ENCODE peak calls at places on chromosomes 6 and 20, in ten cellular contexts. F is hepatocyte; N is HCT116; W is ovary; Y is lower lobe of right lung; X is CD8-positive, alpha-beta T cell; Q is body of pancreas; K is uterus; R is heart right ventricle; S is BE2C. P is an unnamed sample.
A peak's percentile ranks its signal among the peaks of the same experiment; 100 is the strongest.

GRCh38 chr6:134063966-134064445 is 11.6 kb upstream of the SLC2A12 start:
- DNase-seq in Y (no peak), W (peak; percentile 71), X (peak; percentile 71), K (peak; percentile 75), N (peak; percentile 59), Q (peak; percentile 67), F (peak; percentile 77), S (peak; percentile 54), R (no peak), P (peak; percentile 57)

GRCh38 chr6:45678063-45678620 is 300.4 kb upstream of the SUPT3H start:
- DNase-seq in F (no peak), K (no peak), R (no peak), Y (no peak), X (no peak), N (no peak), W (no peak), S (no peak), Q (no peak), P (peak; percentile 23)

GRCh38 chr6:161578478-161578877 is 304.6 kb upstream of the AGPAT4 start:
- DNase-seq in W (no peak), K (no peak), F (no peak), R (no peak), Y (no peak), X (no peak), S (no peak), N (no peak), Q (no peak), P (no peak)

GRCh38 chr20:9270831-9271230 is 201.9 kb downstream of the PLCB4 start:
- DNase-seq in Q (no peak), Y (no peak), K (no peak), F (no peak), W (no peak), N (no peak), R (no peak), S (no peak), X (no peak), P (no peak)

GRCh38 chr6:38554700-38555413 is 84.9 kb downstream of the BTBD9 start:
- DNase-seq in N (no peak), K (no peak), F (no peak), Y (no peak), S (peak; percentile 40), R (no peak), X (no peak), W (no peak), Q (no peak), P (no peak)

GRCh38 chr20:3101737-3102574 is 17.4 kb upstream of the AVP start:
- DNase-seq in X (peak; percentile 78), N (no peak), S (no peak), Q (peak; percentile 18), R (no peak), Y (no peak), F (no peak), K (no peak), W (no peak), P (no peak)

GRCh38 chr6:160996316-160996715 is 4.7 kb downstream of the MAP3K4 start:
- DNase-seq in X (no peak), Y (no peak), F (no peak), S (no peak), Q (no peak), W (no peak), N (no peak), K (no peak), R (no peak), P (no peak)

GRCh38 chr20:845967-846893 is 12.7 kb downstream of the FAM110A start:
- DNase-seq in Y (peak; percentile 56), Q (no peak), S (no peak), X (peak; percentile 51), W (no peak), F (no peak), K (no peak), R (peak; percentile 22), N (no peak), P (peak; percentile 52)

GRCh38 chr6:15938086-15938485 is 190.8 kb upstream of the MYLIP start:
- DNase-seq in S (no peak), Q (no peak), Y (no peak), R (no peak), X (no peak), W (no peak), F (no peak), N (no peak), K (no peak), P (no peak)

GRCh38 chr6:71287038-71287437 is 1.6 kb upstream of the OGFRL1 start:
- DNase-seq in R (no peak), Q (peak; percentile 56), K (peak; percentile 49), S (no peak), W (no peak), N (no peak), Y (no peak), X (no peak), F (no peak), P (no peak)

GRCh38 chr6:101776919-101777350 is 383.4 kb downstream of the GRIK2 start:
- DNase-seq in N (no peak), X (no peak), W (no peak), Q (no peak), R (no peak), K (no peak), F (no peak), Y (no peak), S (no peak), P (no peak)

GRCh38 chr20:58640446-58640845 is 10.6 kb upstream of the STX16 start:
- DNase-seq in S (no peak), Q (no peak), F (no peak), W (no peak), X (no peak), Y (no peak), R (no peak), K (no peak), N (no peak), P (no peak)

DNA sequence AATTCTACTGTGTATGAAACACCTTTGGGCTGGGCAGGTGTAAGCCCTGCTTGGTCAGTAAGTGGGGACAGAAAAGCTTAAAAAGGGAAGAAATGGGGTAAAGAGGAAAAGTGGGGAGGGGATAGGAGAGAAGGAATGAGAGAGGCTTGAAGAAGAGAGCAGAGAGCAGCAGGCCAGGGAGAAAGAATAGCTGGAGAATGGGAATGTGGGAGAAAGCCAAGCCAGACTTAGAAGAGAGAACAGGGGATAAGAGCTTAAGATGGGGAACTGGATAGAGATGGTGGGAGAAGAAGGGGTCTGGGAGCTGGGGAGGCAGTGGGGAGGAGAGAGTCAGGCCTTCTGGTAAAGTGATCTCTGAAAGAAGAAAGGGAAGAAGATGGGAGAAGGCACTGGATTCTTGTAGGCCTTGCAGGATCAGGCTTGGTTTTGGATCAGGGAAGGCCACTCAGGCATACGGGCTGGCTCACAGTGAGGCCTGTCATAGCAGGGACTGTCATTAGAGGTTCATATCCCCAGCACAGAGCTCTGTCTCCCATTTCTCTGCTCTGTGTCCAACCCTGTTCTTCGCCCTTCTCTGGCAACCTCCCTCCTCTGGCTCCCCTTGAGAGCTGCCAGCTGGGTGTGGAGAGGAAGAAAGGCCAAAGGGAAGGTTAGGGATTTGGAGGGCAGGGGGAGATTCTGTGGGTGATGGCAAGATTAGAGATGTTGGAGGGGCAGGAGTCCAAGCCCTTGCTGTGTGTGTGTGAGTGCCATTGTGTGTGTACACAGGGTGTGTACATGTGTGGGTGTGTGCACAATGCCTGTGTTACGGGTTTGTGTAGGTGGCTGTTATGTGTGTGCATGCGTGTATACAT is 9.3 kb downstream of the SYNGAP1 start:
- DNase-seq in S (no peak), K (no peak), N (no peak), X (no peak), R (no peak), W (no peak), Y (no peak), F (no peak), Q (no peak), P (no peak)
- H3K4me1 ChIP-seq in S (peaks cover 6% of the 10 kb centered on the region), K (peaks cover 12% of the 10 kb centered on the region), N (peaks cover 31% of the 10 kb centered on the region), X (peaks cover 69% of the 10 kb centered on the region), R (peaks cover 80% of the 10 kb centered on the region), W (peaks cover 31% of the 10 kb centered on the region), Y (peaks cover 60% of the 10 kb centered on the region), F (peaks cover 50% of the 10 kb centered on the region), Q (peaks cover 28% of the 10 kb centered on the region), P (peaks cover 21% of the 10 kb centered on the region)

GRCh38 chr6:84410377-84410776 is 182.9 kb upstream of the CEP162 start:
- DNase-seq in F (no peak), S (no peak), W (no peak), X (no peak), N (no peak), Q (no peak), R (no peak), K (no peak), Y (no peak), P (no peak)

GRCh38 chr6:84408028-84408427 is 180.6 kb upstream of the CEP162 start:
- DNase-seq in S (no peak), Q (no peak), X (no peak), N (no peak), Y (no peak), R (no peak), K (no peak), W (no peak), F (no peak), P (no peak)

GRCh38 chr6:84414531-84414930 is 187.1 kb upstream of the CEP162 start:
- DNase-seq in N (no peak), Y (no peak), Q (no peak), R (no peak), F (no peak), K (no peak), X (no peak), S (no peak), W (no peak), P (peak; percentile 23)

GRCh38 chr6:84409911-84410310 is 182.5 kb upstream of the CEP162 start:
- DNase-seq in W (no peak), X (no peak), N (no peak), F (no peak), Q (no peak), Y (no peak), S (no peak), K (no peak), R (no peak), P (no peak)

GRCh38 chr6:84411060-84411629 is 183.7 kb upstream of the CEP162 start:
- DNase-seq in W (no peak), S (no peak), X (no peak), Q (no peak), Y (no peak), R (no peak), F (no peak), K (no peak), N (no peak), P (peak; percentile 17)
- H3K4me1 ChIP-seq in W (no peaks in the 10 kb centered on the region), S (no peaks in the 10 kb centered on the region), X (no peaks in the 10 kb centered on the region), Q (no peaks in the 10 kb centered on the region), Y (no peaks in the 10 kb centered on the region), R (no peaks in the 10 kb centered on the region), F (no peaks in the 10 kb centered on the region), K (no peaks in the 10 kb centered on the region), N (no peaks in the 10 kb centered on the region), P (peaks cover 8% of the 10 kb centered on the region)

GRCh38 chr20:63522981-63523611 is 2.5 kb downstream of the PPDPF start:
- DNase-seq in N (no peak), K (peak; percentile 20), X (no peak), F (no peak), Y (peak; percentile 44), W (no peak), R (peak; percentile 21), Q (no peak), S (peak; percentile 21), P (peak; percentile 29)
- H3K4me1 ChIP-seq in N (peaks cover 8% of the 10 kb centered on the region), K (no peaks in the 10 kb centered on the region), X (peaks cover 21% of the 10 kb centered on the region), F (peaks cover 13% of the 10 kb centered on the region), Y (peaks cover 30% of the 10 kb centered on the region), W (peaks cover 10% of the 10 kb centered on the region), R (peaks cover 30% of the 10 kb centered on the region), Q (peaks cover 24% of the 10 kb centered on the region), S (no peaks in the 10 kb centered on the region), P (peaks cover 2% of the 10 kb centered on the region)

GRCh38 chr6:169799474-169799926 is 48.1 kb downstream of the ERMARD start:
- DNase-seq in W (no peak), R (no peak), X (no peak), S (no peak), F (no peak), N (no peak), K (no peak), Q (no peak), Y (no peak), P (no peak)
- H3K4me1 ChIP-seq in W (no peaks in the 10 kb centered on the region), R (no peaks in the 10 kb centered on the region), X (peaks cover 19% of the 10 kb centered on the region), S (peaks cover 6% of the 10 kb centered on the region), F (peaks cover 27% of the 10 kb centered on the region), N (peaks cover 12% of the 10 kb centered on the region), K (no peaks in the 10 kb centered on the region), Q (peaks cover 36% of the 10 kb centered on the region), Y (peaks cover 18% of the 10 kb centered on the region), P (peaks cover 17% of the 10 kb centered on the region)